ENCODE peak calls at places on chromosomes 6 and 20, in nine cellular contexts. D, R, V, C, I, O, F, N and Z are unnamed samples.

GRCh38 chr20:43824699-43825402 is 89.8 kb upstream of the TOX2 start:
- DNase-seq in D (peak; percentile 7), R (no peak), V (no peak), C (peak; percentile 4), I (no peak), O (no peak), F (peak; percentile 67), N (peak; percentile 26), Z (no peak)

GRCh38 chr6:4781426-4781825 is 5.2 kb downstream of the CDYL start:
- DNase-seq in D (no peak), R (no peak), V (no peak), C (no peak), I (no peak), O (no peak), F (no peak), N (no peak), Z (no peak)

GRCh38 chr6:123926000-123926399 is 122.3 kb downstream of the NKAIN2 start:
- DNase-seq in D (no peak), R (no peak), V (no peak), C (no peak), I (no peak), O (no peak), F (no peak), N (peak; percentile 42), Z (no peak)

GRCh38 chr6:3271756-3272155 is 13.0 kb downstream of the PSMG4 start:
- DNase-seq in D (no peak), R (no peak), V (no peak), C (peak; percentile 62), I (no peak), O (no peak), F (no peak), N (no peak), Z (peak; percentile 60)

GRCh38 chr20:47466193-47466592 is 35.5 kb upstream of the NCOA3 start:
- DNase-seq in D (no peak), R (no peak), V (no peak), C (no peak), I (no peak), O (no peak), F (no peak), N (no peak), Z (no peak)

GRCh38 chr6:136201735-136202134 is 48.4 kb downstream of the MTFR2 start:
- DNase-seq in D (no peak), R (no peak), V (no peak), C (no peak), I (no peak), O (no peak), F (no peak), N (no peak), Z (no peak)

GRCh38 chr6:75693534-75693933 is 55.5 kb upstream of the MYO6 start:
- DNase-seq in D (no peak), R (no peak), V (no peak), C (no peak), I (no peak), O (no peak), F (no peak), N (no peak), Z (no peak)

GRCh38 chr6:12286381-12287132 is 3.6 kb upstream of the EDN1 start:
- DNase-seq in D (no peak), R (no peak), V (no peak), C (no peak), I (no peak), O (no peak), F (no peak), N (no peak), Z (no peak)

GRCh38 chr20:7858851-7859250 is 81.4 kb downstream of the HAO1 start:
- DNase-seq in D (no peak), R (no peak), V (no peak), C (no peak), I (no peak), O (no peak), F (no peak), N (no peak), Z (no peak)

GRCh38 chr6:107108201-107108890 is 7.0 kb downstream of the BEND3 start:
- DNase-seq in D (no peak), R (no peak), V (no peak), C (no peak), I (no peak), O (no peak), F (no peak), N (no peak), Z (no peak)

GRCh38 chr6:52724406-52725121 is 38.7 kb downstream of the GSTA2 start:
- DNase-seq in D (peak; percentile 87), R (no peak), V (peak; percentile 26), C (peak; percentile 78), I (no peak), O (peak; percentile 17), F (peak; percentile 67), N (peak; percentile 63), Z (no peak)

GRCh38 chr20:61933481-61933950 is 132.2 kb downstream of the TAF4 start:
- DNase-seq in D (no peak), R (no peak), V (no peak), C (peak; percentile 65), I (no peak), O (no peak), F (no peak), N (no peak), Z (peak; percentile 73)

GRCh38 chr6:33017024-33017423 is 7.6 kb upstream of the HLA-DOA start:
- DNase-seq in D (no peak), R (no peak), V (no peak), C (no peak), I (no peak), O (no peak), F (no peak), N (no peak), Z (no peak)

GRCh38 chr6:150934380-150934779 is 68.9 kb downstream of the MTHFD1L start:
- DNase-seq in D (no peak), R (no peak), V (no peak), C (no peak), I (no peak), O (no peak), F (no peak), N (peak; percentile 53), Z (no peak)